ENCODE peak calls at places on chromosomes 5 and 9, in nine cellular contexts. U is psoas muscle; H is tibial artery; E is effector memory CD4-positive, alpha-beta T cell; W is brain microvascular endothelial cell; T is tibial nerve; S is uterus; M is heart right ventricle; K is fibroblast of lung. G is an unnamed sample.

GRCh38 chr5:127671218-127671617 is 22.3 kb downstream of the CTXN3 start:
- DNase-seq in T (no peak), S (no peak), E (no peak), M (no peak), H (no peak), W (peak; percentile 29), U (no peak), K (no peak), G (no peak)

GRCh38 chr5:20606006-20606405 is 618.0 kb upstream of the CDH18 start:
- DNase-seq in U (no peak), T (no peak), E (no peak), S (no peak), M (no peak), W (no peak), H (no peak), K (no peak), G (no peak)

GRCh38 chr9:77514886-77515711 is 133.0 kb downstream of the GNA14 start:
- DNase-seq in U (no peak), E (no peak), S (peak; percentile 27), T (no peak), K (peak; percentile 17), W (peak; percentile 61), M (peak; percentile 62), H (no peak), G (no peak)

GRCh38 chr5:142115937-142116614 is 7.5 kb downstream of the NDFIP1 start:
- DNase-seq in E (no peak), K (peak; percentile 69), U (peak; percentile 29), T (no peak), M (no peak), S (no peak), H (no peak), W (peak; percentile 22), G (no peak)

GRCh38 chr5:143304836-143305475 is 98.5 kb downstream of the NR3C1 start:
- DNase-seq in K (no peak), T (no peak), M (no peak), H (no peak), E (no peak), S (no peak), W (no peak), U (no peak), G (no peak)

GRCh38 chr9:105425817-105426433 is 21.9 kb upstream of the FSD1L start:
- DNase-seq in S (no peak), H (no peak), U (no peak), T (no peak), W (no peak), E (no peak), M (no peak), K (peak; percentile 58), G (no peak)

GRCh38 chr9:131407717-131408195 is 13.9 kb downstream of the PRRC2B start:
- DNase-seq in W (no peak), U (peak; percentile 32), E (peak; percentile 42), M (peak; percentile 66), K (no peak), S (peak; percentile 48), T (no peak), H (peak; percentile 71), G (no peak)

GRCh38 chr9:110033869-110034268 is 174.1 kb downstream of the C9orf152 start:
- DNase-seq in S (no peak), U (no peak), T (no peak), K (no peak), E (no peak), M (no peak), H (no peak), W (no peak), G (no peak)

GRCh38 chr5:132459983-132460834 is 30.4 kb downstream of the IRF1 start:
- DNase-seq in W (no peak), S (no peak), T (no peak), E (no peak), K (no peak), U (peak; percentile 34), M (peak; percentile 67), H (peak; percentile 65), G (no peak)

GRCh38 chr9:34984049-34984448 is 5.5 kb upstream of the DNAJB5 start:
- DNase-seq in S (no peak), W (no peak), E (no peak), U (no peak), H (peak; percentile 39), T (no peak), K (peak; percentile 24), M (no peak), G (no peak)

GRCh38 chr5:125298258-125298657 is 551.8 kb upstream of the ZNF608 start:
- DNase-seq in W (no peak), E (no peak), T (no peak), M (no peak), U (no peak), S (no peak), H (no peak), K (no peak), G (no peak)

GRCh38 chr9:69898714-69899209 is 78.1 kb downstream of the CFAP95 start:
- DNase-seq in W (peak; percentile 74), K (peak; percentile 63), M (no peak), H (no peak), E (no peak), S (no peak), U (no peak), T (no peak), G (no peak)

GRCh38 chr9:21983509-21983908 is 10.7 kb downstream of the CDKN2A start:
- DNase-seq in U (no peak), H (no peak), E (no peak), K (no peak), M (no peak), T (no peak), W (no peak), S (no peak), G (no peak)

GRCh38 chr5:84382363-84383295 is 2.1 kb downstream of the EDIL3 start:
- DNase-seq in E (no peak), T (no peak), W (peak; percentile 59), M (peak; percentile 6), K (peak; percentile 51), S (peak; percentile 31), H (peak; percentile 78), U (peak; percentile 16), G (no peak)

GRCh38 chr9:33506626-33507370 is 17.3 kb upstream of the ANKRD18B start:
- DNase-seq in E (no peak), S (no peak), W (peak; percentile 97), U (no peak), M (no peak), K (peak; percentile 91), H (no peak), T (no peak), G (no peak)

DNA sequence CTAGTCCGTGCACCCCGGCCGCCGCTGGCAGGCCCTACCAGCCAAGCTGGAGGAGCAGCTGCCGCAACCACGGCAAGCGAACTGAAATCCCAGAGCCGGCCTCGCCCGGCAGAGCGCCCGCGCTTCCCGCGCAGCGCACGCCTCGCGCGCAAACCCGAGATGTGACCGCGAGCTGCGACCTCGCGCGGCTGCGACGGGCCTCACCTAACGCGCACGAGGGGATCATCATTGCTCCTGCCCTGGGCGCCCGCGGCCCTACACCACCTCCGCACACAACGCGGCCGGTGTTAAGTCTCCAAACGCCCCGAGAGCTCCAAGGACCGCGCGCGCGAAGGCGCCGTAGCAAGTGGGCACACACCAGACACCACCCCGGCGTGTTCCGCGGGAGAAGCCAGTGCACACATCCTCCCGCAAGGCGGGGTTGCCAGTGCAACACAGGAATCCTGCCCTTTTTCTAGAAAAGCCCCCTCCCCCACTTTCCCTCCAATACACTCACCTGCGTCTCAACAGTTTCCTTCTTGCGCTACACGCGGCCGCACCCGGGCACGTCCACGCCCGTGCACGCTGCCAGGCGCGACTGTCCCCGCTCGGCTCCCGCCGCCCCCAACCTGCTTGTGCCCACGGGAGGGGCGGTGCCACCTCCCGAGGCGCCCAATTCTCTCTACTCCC is 5.2 kb downstream of the ELAVL2 start:
- DNase-seq in W (no peak), S (no peak), T (no peak), H (no peak), K (no peak), E (no peak), U (no peak), M (no peak), G (peak; percentile 58)
- H3K4me3 ChIP-seq in W (no peak overlapping the region), S (peak overlapping the region; percentile 26), T (peak overlapping the region; percentile 50), H (peak overlapping the region; percentile 51), K (no peak overlapping the region), E (no peak overlapping the region), U (peak overlapping the region; percentile 60), M (peak overlapping the region; percentile 39), G (peak overlapping the region; percentile 24)

DNA sequence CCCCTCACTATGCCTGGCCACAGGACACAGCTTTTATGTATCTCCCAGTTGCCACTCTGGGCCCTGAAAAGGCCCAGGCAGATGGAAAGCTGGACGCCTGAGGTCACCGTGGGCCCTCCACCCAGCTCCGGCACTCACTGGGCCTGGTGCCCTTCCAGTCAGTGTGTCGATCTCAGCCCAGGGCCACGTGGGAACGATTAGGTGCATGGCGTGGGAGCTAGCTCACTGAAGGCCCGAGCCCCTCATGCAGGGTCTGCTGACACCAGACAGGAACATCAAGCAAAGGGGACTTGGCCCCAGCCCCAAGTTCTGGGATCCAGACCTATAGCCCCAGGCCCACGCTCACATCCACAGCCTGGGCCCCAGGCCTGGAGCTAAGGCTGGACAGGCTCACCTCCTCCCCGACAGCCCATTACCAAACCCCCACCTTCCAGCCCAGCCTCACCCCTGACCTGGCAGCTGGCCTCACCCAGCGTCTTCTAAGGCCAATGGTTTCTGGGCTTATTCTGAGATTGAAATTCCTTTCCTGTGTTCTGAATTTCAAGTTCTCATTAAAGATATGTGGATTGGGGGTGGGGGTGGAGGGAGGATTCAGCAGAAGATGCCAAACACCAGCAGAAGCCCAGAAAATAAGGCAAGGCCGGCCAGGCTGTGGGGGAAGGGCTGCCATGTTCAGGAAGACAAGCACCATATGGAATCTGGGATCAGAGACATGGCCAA is 74.5 kb downstream of the ADAMTS2 start:
- DNase-seq in M (no peak), U (peak; percentile 49), W (no peak), T (peak; percentile 16), H (peak; percentile 79), K (peak; percentile 88), E (no peak), S (peak; percentile 72), G (no peak)
- H3K27ac ChIP-seq in M (peak overlapping the region; percentile 66), U (no peak overlapping the region), W (no peak overlapping the region), T (peak overlapping the region; percentile 57), H (peak overlapping the region; percentile 60), K (peak overlapping the region; percentile 84), E (no peak overlapping the region), S (peak overlapping the region; percentile 89), G (no peak overlapping the region)

DNA sequence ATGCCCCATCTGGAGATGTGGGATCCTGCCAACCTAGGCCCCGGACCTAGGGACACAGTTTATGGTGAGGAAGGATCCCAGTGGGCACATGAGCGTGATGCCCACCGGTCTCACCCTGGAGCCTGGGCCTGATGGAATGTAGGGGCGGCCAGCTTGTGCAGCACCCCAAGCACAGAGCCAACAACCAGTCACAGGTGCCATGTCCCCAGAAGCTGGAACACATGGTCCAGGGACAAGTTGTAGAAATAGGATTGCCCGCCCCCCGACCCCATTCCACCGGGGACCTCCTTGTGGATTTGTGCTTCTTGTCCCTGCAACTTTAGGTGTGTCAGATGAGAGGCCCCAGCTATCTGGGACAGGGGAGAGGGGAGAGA is 48.9 kb downstream of the C9orf50 start:
- DNase-seq in K (no peak), S (no peak), E (no peak), U (no peak), T (no peak), H (no peak), M (no peak), W (no peak), G (no peak)
- H3K4me3 ChIP-seq in K (no peak overlapping the region), S (no peak overlapping the region), E (no peak overlapping the region), U (no peak overlapping the region), T (no peak overlapping the region), H (no peak overlapping the region), M (no peak overlapping the region), W (no peak overlapping the region), G (no peak overlapping the region)

DNA sequence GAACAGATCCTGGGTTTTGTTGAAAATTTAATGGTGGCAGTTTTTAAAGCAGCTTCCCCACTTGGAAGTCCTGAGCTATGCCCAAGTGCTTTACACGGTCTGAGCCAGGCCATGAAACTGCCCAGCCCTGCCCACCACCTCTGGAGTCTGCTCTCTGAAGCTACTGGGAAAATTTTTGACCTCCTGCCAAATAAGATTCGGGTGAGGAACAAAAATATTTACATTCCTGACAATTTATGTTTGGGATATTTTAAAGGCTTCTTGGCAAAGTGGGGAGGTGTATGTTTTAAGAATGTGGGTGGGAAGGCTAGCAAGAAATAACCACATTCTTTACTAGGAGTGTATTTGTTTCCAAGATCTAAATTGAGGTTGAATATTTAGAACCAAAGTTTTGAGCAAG is 50.0 kb downstream of the HACD4 start:
- DNase-seq in K (peak; percentile 88), U (no peak), M (no peak), W (peak; percentile 53), S (no peak), T (no peak), H (no peak), E (no peak), G (no peak)
- H3K27ac ChIP-seq in K (peak overlapping the region; percentile 44), U (no peak overlapping the region), M (no peak overlapping the region), W (peak overlapping the region; percentile 33), S (no peak overlapping the region), T (no peak overlapping the region), H (peak overlapping the region; percentile 72), E (no peak overlapping the region), G (no peak overlapping the region)

G was measured in pancreas.